ENCODE peak calls at places on chromosome 13, in eight cellular contexts. V, S, M, C, K, R, E and N are unnamed samples.

GRCh38 chr13:57087006-57087405 is 53.7 kb upstream of the PRR20A start:
- DNase-seq in V (no peak), S (no peak), M (no peak), C (no peak), K (no peak), R (no peak), E (no peak), N (no peak)

GRCh38 chr13:29573190-29573589 is 22.3 kb downstream of the SLC7A1 start:
- DNase-seq in V (peak; percentile 52), S (no peak), M (peak; percentile 39), C (no peak), K (no peak), R (peak; percentile 35), E (no peak), N (no peak)

GRCh38 chr13:102347490-102347889 is 54.4 kb downstream of the FGF14 start:
- DNase-seq in V (no peak), S (no peak), M (no peak), C (peak; percentile 58), K (no peak), R (no peak), E (no peak), N (no peak)

GRCh38 chr13:31038834-31039552 is 106.5 kb downstream of the TEX26 start:
- DNase-seq in V (no peak), S (peak; percentile 88), M (peak; percentile 44), C (no peak), K (no peak), R (no peak), E (no peak), N (peak; percentile 59)

GRCh38 chr13:91045351-91046034 is 302.0 kb upstream of the MIR17HG start:
- DNase-seq in V (no peak), S (peak; percentile 16), M (no peak), C (no peak), K (no peak), R (peak; percentile 14), E (no peak), N (no peak)

GRCh38 chr13:40109324-40109958 is 454.0 kb downstream of the COG6 start:
- DNase-seq in V (no peak), S (peak; percentile 92), M (peak; percentile 73), C (no peak), K (no peak), R (peak; percentile 97), E (peak; percentile 17), N (peak; percentile 52)

GRCh38 chr13:76759877-76760276 is 126.3 kb downstream of the KCTD12 start:
- DNase-seq in V (no peak), S (peak; percentile 38), M (peak; percentile 18), C (no peak), K (no peak), R (peak; percentile 46), E (no peak), N (no peak)

GRCh38 chr13:63287926-63288325 is 1872.3 kb upstream of the PCDH20 start:
- DNase-seq in V (no peak), S (no peak), M (no peak), C (no peak), K (no peak), R (no peak), E (no peak), N (no peak)

GRCh38 chr13:94822356-94822755 is 110.0 kb upstream of the SOX21 start:
- DNase-seq in V (no peak), S (no peak), M (no peak), C (no peak), K (no peak), R (no peak), E (no peak), N (no peak)

GRCh38 chr13:109569938-109570711 is 216.3 kb downstream of the IRS2 start:
- DNase-seq in V (no peak), S (no peak), M (no peak), C (no peak), K (no peak), R (no peak), E (no peak), N (no peak)

GRCh38 chr13:33543631-33544030 is 258.1 kb upstream of the STARD13 start:
- DNase-seq in V (no peak), S (no peak), M (no peak), C (no peak), K (no peak), R (peak; percentile 14), E (no peak), N (no peak)

GRCh38 chr13:100825551-100825950 is 151.0 kb upstream of the TMTC4 start:
- DNase-seq in V (no peak), S (peak; percentile 44), M (peak; percentile 24), C (no peak), K (no peak), R (peak; percentile 14), E (no peak), N (no peak)

GRCh38 chr13:49791753-49792549 is 531 bp downstream of the KPNA3 start:
- DNase-seq in V (peak; percentile 49), S (peak; percentile 50), M (peak; percentile 36), C (peak; percentile 62), K (no peak), R (peak; percentile 35), E (peak; percentile 28), N (peak; percentile 74)

GRCh38 chr13:99041788-99042187 is 63.9 kb upstream of the DOCK9 start:
- DNase-seq in V (no peak), S (no peak), M (no peak), C (no peak), K (no peak), R (no peak), E (no peak), N (no peak)

GRCh38 chr13:105033999-105034398 is 1501.5 kb downstream of the EFNB2 start:
- DNase-seq in V (no peak), S (no peak), M (no peak), C (no peak), K (no peak), R (no peak), E (no peak), N (no peak)

GRCh38 chr13:100382787-100383186 is 205.8 kb downstream of the GGACT start:
- DNase-seq in V (no peak), S (peak; percentile 52), M (peak; percentile 74), C (no peak), K (no peak), R (peak; percentile 48), E (no peak), N (no peak)

GRCh38 chr13:67278230-67278629 is 48.1 kb upstream of the PCDH9 start:
- DNase-seq in V (no peak), S (peak; percentile 97), M (peak; percentile 85), C (no peak), K (no peak), R (peak; percentile 95), E (no peak), N (no peak)

GRCh38 chr13:49308104-49308875 is 60.6 kb downstream of the CDADC1 start:
- DNase-seq in V (peak; percentile 64), S (peak; percentile 74), M (peak; percentile 66), C (peak; percentile 65), K (peak; percentile 68), R (peak; percentile 76), E (no peak), N (no peak)

GRCh38 chr13:46176756-46177155 is 5.2 kb downstream of the LCP1 start:
- DNase-seq in V (no peak), S (no peak), M (no peak), C (no peak), K (no peak), R (no peak), E (no peak), N (no peak)

GRCh38 chr13:20197361-20197834 is 4.7 kb upstream of the GJB2 start:
- DNase-seq in V (no peak), S (peak; percentile 79), M (peak; percentile 56), C (no peak), K (no peak), R (peak; percentile 63), E (no peak), N (no peak)

GRCh38 chr13:36212789-36213188 is 1.6 kb downstream of the SOHLH2 start:
- DNase-seq in V (no peak), S (no peak), M (no peak), C (no peak), K (no peak), R (no peak), E (no peak), N (no peak)

GRCh38 chr13:110916671-110917142 is 1.8 kb upstream of the ANKRD10 start:
- DNase-seq in V (no peak), S (peak; percentile 79), M (peak; percentile 79), C (no peak), K (no peak), R (peak; percentile 55), E (no peak), N (peak; percentile 72)

GRCh38 chr13:40897058-40897457 is 107.6 kb downstream of the SLC25A15 start:
- DNase-seq in V (no peak), S (no peak), M (no peak), C (no peak), K (no peak), R (no peak), E (no peak), N (no peak)

GRCh38 chr13:105510363-105510762 is 1025.1 kb downstream of the EFNB2 start:
- DNase-seq in V (no peak), S (no peak), M (no peak), C (no peak), K (no peak), R (no peak), E (no peak), N (peak; percentile 64)

GRCh38 chr13:33172400-33172799 is 113.2 kb downstream of the STARD13 start:
- DNase-seq in V (no peak), S (peak; percentile 94), M (no peak), C (no peak), K (no peak), R (peak; percentile 46), E (no peak), N (no peak)

GRCh38 chr13:102400619-102401125 is 1.2 kb downstream of the FGF14 start:
- DNase-seq in V (no peak), S (peak; percentile 2), M (no peak), C (peak; percentile 48), K (no peak), R (no peak), E (no peak), N (peak; percentile 61)

GRCh38 chr13:99967884-99968520 is 3.6 kb downstream of the ZIC5 start:
- DNase-seq in V (no peak), S (peak; percentile 65), M (no peak), C (no peak), K (no peak), R (no peak), E (no peak), N (no peak)

GRCh38 chr13:99103536-99103935 is 97.1 kb upstream of the UBAC2 start:
- DNase-seq in V (no peak), S (no peak), M (no peak), C (no peak), K (no peak), R (no peak), E (no peak), N (no peak)

GRCh38 chr13:65971541-65971940 is 1258.6 kb downstream of the PCDH9 start:
- DNase-seq in V (no peak), S (no peak), M (no peak), C (no peak), K (no peak), R (no peak), E (no peak), N (no peak)

GRCh38 chr13:59038824-59039223 is 1124.9 kb downstream of the DIAPH3 start:
- DNase-seq in V (no peak), S (peak; percentile 69), M (peak; percentile 15), C (no peak), K (no peak), R (no peak), E (no peak), N (no peak)

GRCh38 chr13:93819331-93819730 is 592.7 kb downstream of the GPC6 start:
- DNase-seq in V (no peak), S (no peak), M (no peak), C (no peak), K (no peak), R (no peak), E (no peak), N (no peak)

GRCh38 chr13:33388254-33388998 is 102.9 kb upstream of the STARD13 start:
- DNase-seq in V (no peak), S (no peak), M (no peak), C (no peak), K (no peak), R (no peak), E (peak; percentile 49), N (no peak)

GRCh38 chr13:83996415-83996814 is 114.1 kb upstream of the SLITRK1 start:
- DNase-seq in V (no peak), S (no peak), M (no peak), C (no peak), K (no peak), R (no peak), E (no peak), N (no peak)

GRCh38 chr13:108176685-108177274 is 38.6 kb downstream of the LIG4 start:
- DNase-seq in V (no peak), S (no peak), M (peak; percentile 22), C (no peak), K (no peak), R (peak; percentile 38), E (peak; percentile 3), N (no peak)